ENCODE peak calls at places on chromosomes 12 and 14, in six cellular contexts. O is right atrium auricular region, E is lung, S is OCI-LY7, L is HCT116, Q is sigmoid colon. M is an unnamed sample.

GRCh38 chr12:118185602-118186397 is 49.9 kb downstream of the PEBP1 start:
- DNase-seq in S (no peak), L (no peak), Q (no peak), O (no peak), E (no peak), M (no peak)

GRCh38 chr12:113650476-113650875 is 178.8 kb upstream of the LHX5 start:
- DNase-seq in L (no peak), O (no peak), E (no peak), S (no peak), Q (no peak), M (no peak)

GRCh38 chr12:110698171-110698902 is 9.4 kb upstream of the HVCN1 start:
- DNase-seq in L (peak; percentile 82), S (peak; percentile 93), O (peak; percentile 89), Q (peak; percentile 86), E (peak; percentile 71), M (peak; percentile 62)

GRCh38 chr12:11860026-11860425 is 210.6 kb downstream of the ETV6 start:
- DNase-seq in O (no peak), E (no peak), S (no peak), Q (no peak), L (no peak), M (no peak)

GRCh38 chr14:91417983-91418386 is 365 bp upstream of the CCDC88C start:
- DNase-seq in Q (no peak), E (no peak), L (peak; percentile 32), O (no peak), S (peak; percentile 78), M (peak; percentile 57)

GRCh38 chr14:83870556-83870955 is 1659.4 kb upstream of the FLRT2 start:
- DNase-seq in S (no peak), E (no peak), L (no peak), O (no peak), Q (no peak), M (no peak)

GRCh38 chr12:86134571-86134970 is 121.6 kb downstream of the MGAT4C start:
- DNase-seq in L (no peak), Q (no peak), S (no peak), E (no peak), O (no peak), M (no peak)

GRCh38 chr12:3316776-3317480 is 174.1 kb upstream of the PRMT8 start:
- DNase-seq in Q (no peak), L (no peak), S (no peak), O (no peak), E (no peak), M (no peak)

GRCh38 chr12:107349008-107349747 is 255.8 kb upstream of the CRY1 start:
- DNase-seq in E (no peak), S (no peak), L (peak; percentile 94), O (no peak), Q (no peak), M (peak; percentile 92)

GRCh38 chr14:103546651-103547454 is 15.6 kb downstream of the BAG5 start:
- DNase-seq in Q (peak; percentile 88), O (no peak), E (peak; percentile 80), S (peak; percentile 71), L (peak; percentile 47), M (peak; percentile 78)

GRCh38 chr12:23585782-23586163 is 363.7 kb downstream of the SOX5 start:
- DNase-seq in S (no peak), L (no peak), O (no peak), E (no peak), Q (no peak), M (no peak)

GRCh38 chr12:123115409-123116111 is 35.3 kb downstream of the PITPNM2 start:
- DNase-seq in S (no peak), L (no peak), Q (peak; percentile 93), O (peak; percentile 84), E (no peak), M (peak; percentile 36)

GRCh38 chr12:6954754-6955461 is 3.8 kb downstream of the PTPN6 start:
- DNase-seq in O (no peak), Q (peak; percentile 60), E (no peak), L (no peak), S (no peak), M (no peak)

GRCh38 chr12:117986705-117987469 is 18.1 kb upstream of the KSR2 start:
- DNase-seq in S (no peak), L (peak; percentile 97), E (no peak), Q (no peak), O (no peak), M (peak; percentile 76)

GRCh38 chr14:106436310-106436905 is 910.0 kb downstream of the TMEM121 start:
- DNase-seq in S (peak; percentile 42), Q (no peak), L (no peak), E (peak; percentile 54), O (no peak), M (peak; percentile 23)

GRCh38 chr12:26791328-26791791 is 41.6 kb downstream of the ITPR2 start:
- DNase-seq in E (no peak), Q (no peak), O (no peak), S (peak; percentile 9), L (no peak), M (no peak)

GRCh38 chr12:26789731-26790644 is 43.0 kb downstream of the ITPR2 start:
- DNase-seq in Q (no peak), O (no peak), E (no peak), S (no peak), L (no peak), M (no peak)

GRCh38 chr12:26787125-26787495 is 45.9 kb downstream of the ITPR2 start:
- DNase-seq in O (no peak), S (no peak), Q (no peak), L (no peak), E (no peak), M (peak; percentile 32)

GRCh38 chr12:26786491-26787124 is 46.4 kb downstream of the ITPR2 start:
- DNase-seq in O (no peak), Q (no peak), S (no peak), E (no peak), L (no peak), M (no peak)

DNA sequence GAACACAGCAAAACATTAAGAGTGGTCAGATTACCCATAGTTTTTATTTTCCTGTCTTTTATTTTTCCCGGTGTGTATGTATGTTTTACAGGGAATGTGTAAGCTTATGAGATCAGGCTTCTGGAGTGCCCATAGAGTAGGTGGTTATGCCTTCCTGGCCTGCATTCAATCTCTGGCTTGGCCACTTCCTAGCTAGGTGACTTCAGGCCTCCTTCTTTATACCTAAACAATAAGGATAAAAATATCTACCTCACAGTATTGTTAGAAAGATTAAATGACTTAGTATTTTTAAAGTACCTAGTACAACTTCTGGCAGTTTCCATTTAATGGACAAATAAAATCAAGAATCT is 42.4 kb downstream of the ITPR2 start:
- DNase-seq in E (no peak), L (no peak), S (no peak), O (no peak), Q (no peak), M (no peak)
- H3K27ac ChIP-seq in E (no peak overlapping the region), L (no peak overlapping the region), S (no peak overlapping the region), O (no peak overlapping the region), Q (peak overlapping the region; percentile 78), M (no peak overlapping the region)

GRCh38 chr14:38175658-38176057 is 32.0 kb upstream of the SSTR1 start:
- DNase-seq in E (no peak), S (no peak), Q (no peak), O (no peak), L (no peak), M (no peak)

GRCh38 chr14:38171197-38171596 is 36.5 kb upstream of the SSTR1 start:
- DNase-seq in Q (no peak), L (no peak), O (no peak), S (no peak), E (peak; percentile 53), M (peak; percentile 6)

GRCh38 chr14:38174721-38175120 is 33.0 kb upstream of the SSTR1 start:
- DNase-seq in E (no peak), L (no peak), S (no peak), Q (no peak), O (no peak), M (no peak)
- TF ChIP-seq CTCF in E (no peak), L (no peak), S (no peak), Q (no peak), O (no peak), M (no peak)

GRCh38 chr14:50542941-50543418 is 10.6 kb upstream of the MAP4K5 start:
- DNase-seq in S (peak; percentile 70), Q (no peak), E (peak; percentile 34), O (no peak), L (peak; percentile 51), M (peak; percentile 50)
- H3K27ac ChIP-seq in S (no peak overlapping the region), Q (no peak overlapping the region), E (no peak overlapping the region), O (no peak overlapping the region), L (no peak overlapping the region), M (no peak overlapping the region)

DNA sequence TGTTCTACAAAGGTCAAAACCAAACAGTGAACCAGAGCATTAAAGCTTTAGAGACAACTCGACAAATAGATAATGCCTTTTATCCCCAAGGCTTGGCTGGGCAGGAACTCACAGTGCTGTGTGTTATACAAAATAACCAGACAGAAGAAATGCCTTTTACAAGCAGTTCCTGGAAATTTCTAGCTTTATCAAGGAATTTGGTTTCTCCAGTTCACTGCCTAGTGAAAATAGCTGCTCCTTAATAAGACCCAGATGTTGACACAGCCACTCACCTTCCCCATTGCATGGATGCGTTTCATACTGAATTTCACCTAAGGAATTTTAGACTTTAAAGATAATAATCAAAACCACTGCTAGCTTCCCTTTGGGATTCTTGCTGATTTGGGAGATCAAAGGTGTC is 162.1 kb downstream of the C12orf75 start:
- DNase-seq in E (no peak), S (no peak), Q (no peak), L (no peak), O (no peak), M (no peak)
- TF ChIP-seq CTCF in E (no peak), S (no peak), Q (no peak), L (no peak), O (no peak), M (no peak)

DNA sequence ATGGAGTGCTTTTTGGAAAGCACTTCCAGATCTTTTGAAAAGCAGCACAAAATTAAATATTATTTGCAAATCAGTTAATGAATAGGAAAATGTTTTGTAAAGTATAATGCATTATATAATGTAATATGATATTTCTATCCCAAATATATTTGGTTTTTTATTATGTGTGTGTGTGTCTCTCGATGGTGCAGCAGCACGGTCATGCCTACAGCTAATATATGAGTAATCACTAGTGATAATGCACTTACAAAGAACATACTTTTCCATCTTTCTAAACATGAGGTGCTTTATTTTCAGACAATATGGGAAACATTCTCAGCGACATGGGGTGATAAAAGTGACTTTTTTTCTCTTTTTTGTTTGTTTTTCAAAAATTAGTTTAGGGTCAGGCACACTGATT is 1.3 kb upstream of the EEA1 start:
- DNase-seq in S (no peak), E (no peak), O (no peak), Q (no peak), L (no peak), M (no peak)
- H3K27ac ChIP-seq in S (no peak overlapping the region), E (no peak overlapping the region), O (no peak overlapping the region), Q (peak overlapping the region; percentile 99), L (no peak overlapping the region), M (no peak overlapping the region)

GRCh38 chr12:48969160-48969771 is 2.3 kb downstream of the WNT10B start:
- DNase-seq in S (no peak), E (no peak), L (no peak), O (no peak), Q (no peak), M (no peak)

GRCh38 chr12:48970702-48971334 is 717 bp downstream of the WNT10B start:
- DNase-seq in Q (no peak), S (no peak), L (no peak), E (no peak), O (no peak), M (no peak)

GRCh38 chr12:48968004-48968403 is 3.5 kb downstream of the WNT10B start:
- DNase-seq in O (no peak), Q (no peak), L (no peak), E (no peak), S (no peak), M (no peak)

GRCh38 chr12:48968467-48968866 is 3.1 kb downstream of the WNT10B start:
- DNase-seq in S (no peak), Q (no peak), L (no peak), E (no peak), O (no peak), M (no peak)

GRCh38 chr12:48969847-48970701 is 1.5 kb downstream of the WNT10B start:
- DNase-seq in E (no peak), L (no peak), Q (no peak), O (no peak), S (no peak), M (no peak)
- TF ChIP-seq CTCF in E (no peak), L (no peak), Q (no peak), O (no peak), S (no peak), M (no peak)

M was measured in RWPE1.